ENCODE peak calls at places on chromosomes 13 and 19, in nine cellular contexts. One of them, this sample, is unnamed. For H3K9me3, the result is how much of the 10 kb centered on the place peaks cover.

GRCh38 chr13:89375839-89376238 is 1704.7 kb downstream of the SLITRK5 start:
- DNase-seq in psoas muscle: no peak
- DNase-seq in CD4-positive, alpha-beta T cell: no peak
- DNase-seq in esophagus squamous epithelium: no peak
- DNase-seq in endodermal cell: no peak
- DNase-seq in prostate gland: no peak
- DNase-seq in CD4-positive, CD25-positive, alpha-beta regulatory T cell: no peak
- DNase-seq in body of pancreas: no peak
- DNase-seq in cardiac muscle cell: no peak
- DNase-seq in this sample: no peak

GRCh38 chr13:39484506-39485313 is 118.3 kb downstream of the LHFPL6 start:
- DNase-seq in psoas muscle: no peak
- DNase-seq in CD4-positive, alpha-beta T cell: no peak
- DNase-seq in esophagus squamous epithelium: no peak
- DNase-seq in endodermal cell: no peak
- DNase-seq in prostate gland: no peak
- DNase-seq in CD4-positive, CD25-positive, alpha-beta regulatory T cell: no peak
- DNase-seq in body of pancreas: no peak
- DNase-seq in cardiac muscle cell: no peak
- DNase-seq in this sample: no peak

GRCh38 chr13:41008349-41008980 is 10.7 kb downstream of the ELF1 start:
- DNase-seq in psoas muscle: no peak
- DNase-seq in CD4-positive, alpha-beta T cell: no peak
- DNase-seq in esophagus squamous epithelium: no peak
- DNase-seq in endodermal cell: no peak
- DNase-seq in prostate gland: no peak
- DNase-seq in CD4-positive, CD25-positive, alpha-beta regulatory T cell: peak
- DNase-seq in body of pancreas: no peak
- DNase-seq in cardiac muscle cell: no peak
- DNase-seq in this sample: no peak

GRCh38 chr19:12994701-12995595 is at the start of gene NFIX:
- DNase-seq in psoas muscle: peak
- DNase-seq in CD4-positive, alpha-beta T cell: peak
- DNase-seq in esophagus squamous epithelium: no peak
- DNase-seq in endodermal cell: peak
- DNase-seq in prostate gland: no peak
- DNase-seq in CD4-positive, CD25-positive, alpha-beta regulatory T cell: peak
- DNase-seq in body of pancreas: peak
- DNase-seq in cardiac muscle cell: peak
- DNase-seq in this sample: peak

GRCh38 chr13:76856141-76856571 is 30.0 kb downstream of the KCTD12 start:
- DNase-seq in psoas muscle: no peak
- DNase-seq in CD4-positive, alpha-beta T cell: no peak
- DNase-seq in esophagus squamous epithelium: no peak
- DNase-seq in endodermal cell: no peak
- DNase-seq in prostate gland: no peak
- DNase-seq in CD4-positive, CD25-positive, alpha-beta regulatory T cell: peak
- DNase-seq in body of pancreas: no peak
- DNase-seq in cardiac muscle cell: no peak
- DNase-seq in this sample: no peak

GRCh38 chr13:52999093-52999696 is 29.4 kb upstream of the OLFM4 start:
- DNase-seq in psoas muscle: no peak
- DNase-seq in CD4-positive, alpha-beta T cell: no peak
- DNase-seq in esophagus squamous epithelium: no peak
- DNase-seq in endodermal cell: no peak
- DNase-seq in prostate gland: no peak
- DNase-seq in CD4-positive, CD25-positive, alpha-beta regulatory T cell: no peak
- DNase-seq in body of pancreas: no peak
- DNase-seq in cardiac muscle cell: no peak
- DNase-seq in this sample: no peak

GRCh38 chr13:48505597-48506091 is 27.2 kb downstream of the RCBTB2 start:
- DNase-seq in psoas muscle: no peak
- DNase-seq in CD4-positive, alpha-beta T cell: no peak
- DNase-seq in esophagus squamous epithelium: no peak
- DNase-seq in endodermal cell: no peak
- DNase-seq in prostate gland: peak
- DNase-seq in CD4-positive, CD25-positive, alpha-beta regulatory T cell: peak
- DNase-seq in body of pancreas: no peak
- DNase-seq in cardiac muscle cell: no peak
- DNase-seq in this sample: no peak

GRCh38 chr19:50214699-50215543 is 11.5 kb downstream of the MYH14 start:
- DNase-seq in psoas muscle: no peak
- DNase-seq in CD4-positive, alpha-beta T cell: no peak
- DNase-seq in esophagus squamous epithelium: no peak
- DNase-seq in endodermal cell: no peak
- DNase-seq in prostate gland: peak
- DNase-seq in CD4-positive, CD25-positive, alpha-beta regulatory T cell: no peak
- DNase-seq in body of pancreas: peak
- DNase-seq in cardiac muscle cell: no peak
- DNase-seq in this sample: no peak

GRCh38 chr13:30216111-30216510 is 91.2 kb downstream of the KATNAL1 start:
- DNase-seq in psoas muscle: no peak
- DNase-seq in CD4-positive, alpha-beta T cell: no peak
- DNase-seq in esophagus squamous epithelium: no peak
- DNase-seq in endodermal cell: peak
- DNase-seq in prostate gland: no peak
- DNase-seq in CD4-positive, CD25-positive, alpha-beta regulatory T cell: no peak
- DNase-seq in body of pancreas: no peak
- DNase-seq in cardiac muscle cell: no peak
- DNase-seq in this sample: no peak

GRCh38 chr13:27793377-27794074 is 1.2 kb downstream of the GSX1 start:
- DNase-seq in psoas muscle: no peak
- DNase-seq in CD4-positive, alpha-beta T cell: no peak
- DNase-seq in esophagus squamous epithelium: no peak
- DNase-seq in endodermal cell: peak
- DNase-seq in prostate gland: no peak
- DNase-seq in CD4-positive, CD25-positive, alpha-beta regulatory T cell: peak
- DNase-seq in body of pancreas: no peak
- DNase-seq in cardiac muscle cell: no peak
- DNase-seq in this sample: no peak

GRCh38 chr19:12828494-12828893 is 5.9 kb downstream of the RTBDN start:
- DNase-seq in psoas muscle: no peak
- DNase-seq in CD4-positive, alpha-beta T cell: no peak
- DNase-seq in esophagus squamous epithelium: no peak
- DNase-seq in endodermal cell: peak
- DNase-seq in prostate gland: no peak
- DNase-seq in CD4-positive, CD25-positive, alpha-beta regulatory T cell: peak
- DNase-seq in body of pancreas: no peak
- DNase-seq in cardiac muscle cell: peak
- DNase-seq in this sample: no peak

GRCh38 chr13:25067054-25067453 is 28.9 kb upstream of the PABPC3 start:
- DNase-seq in psoas muscle: no peak
- DNase-seq in CD4-positive, alpha-beta T cell: no peak
- DNase-seq in esophagus squamous epithelium: no peak
- DNase-seq in endodermal cell: no peak
- DNase-seq in prostate gland: no peak
- DNase-seq in CD4-positive, CD25-positive, alpha-beta regulatory T cell: no peak
- DNase-seq in body of pancreas: no peak
- DNase-seq in cardiac muscle cell: no peak
- DNase-seq in this sample: no peak

GRCh38 chr13:41919741-41920487 is 41.0 kb downstream of the VWA8 start:
- DNase-seq in psoas muscle: no peak
- DNase-seq in CD4-positive, alpha-beta T cell: no peak
- DNase-seq in esophagus squamous epithelium: no peak
- DNase-seq in endodermal cell: no peak
- DNase-seq in prostate gland: no peak
- DNase-seq in CD4-positive, CD25-positive, alpha-beta regulatory T cell: no peak
- DNase-seq in body of pancreas: no peak
- DNase-seq in cardiac muscle cell: no peak
- DNase-seq in this sample: no peak

DNA sequence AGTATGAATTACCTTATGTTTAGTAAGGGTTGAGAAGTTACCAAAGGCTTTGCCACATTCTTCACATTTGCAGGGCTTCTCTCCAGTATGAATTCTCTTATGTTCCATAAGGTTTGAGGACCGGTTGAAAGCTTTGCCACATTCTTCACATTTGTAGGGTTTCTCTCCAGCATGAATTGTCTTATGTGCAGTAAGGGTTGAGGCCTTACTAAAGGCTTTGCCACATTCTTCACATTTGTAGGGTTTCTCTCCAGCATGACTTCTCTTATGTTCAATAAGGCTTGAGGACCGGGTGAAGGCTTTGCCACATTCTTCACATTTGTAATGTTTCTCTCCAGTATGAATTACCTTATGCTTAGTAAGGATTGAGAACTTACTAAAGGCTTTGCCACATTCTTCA is 26.7 kb downstream of the ZNF728 start:
- DNase-seq in psoas muscle: no peak
- DNase-seq in CD4-positive, alpha-beta T cell: no peak
- DNase-seq in esophagus squamous epithelium: no peak
- DNase-seq in endodermal cell: no peak
- DNase-seq in prostate gland: no peak
- DNase-seq in CD4-positive, CD25-positive, alpha-beta regulatory T cell: no peak
- DNase-seq in body of pancreas: no peak
- DNase-seq in cardiac muscle cell: no peak
- DNase-seq in this sample: no peak
- H3K9me3 ChIP-seq in psoas muscle: half or more
- H3K9me3 ChIP-seq in CD4-positive, alpha-beta T cell: half or more
- H3K9me3 ChIP-seq in esophagus squamous epithelium: half or more
- H3K9me3 ChIP-seq in endodermal cell: half or more
- H3K9me3 ChIP-seq in prostate gland: under half
- H3K9me3 ChIP-seq in CD4-positive, CD25-positive, alpha-beta regulatory T cell: under half
- H3K9me3 ChIP-seq in body of pancreas: under half
- H3K9me3 ChIP-seq in cardiac muscle cell: under half
- H3K9me3 ChIP-seq in this sample: under half

GRCh38 chr19:57002195-57002601 is 117.6 kb upstream of the USP29 start:
- DNase-seq in psoas muscle: no peak
- DNase-seq in CD4-positive, alpha-beta T cell: no peak
- DNase-seq in esophagus squamous epithelium: no peak
- DNase-seq in endodermal cell: no peak
- DNase-seq in prostate gland: no peak
- DNase-seq in CD4-positive, CD25-positive, alpha-beta regulatory T cell: no peak
- DNase-seq in body of pancreas: no peak
- DNase-seq in cardiac muscle cell: no peak
- DNase-seq in this sample: no peak
- H3K9me3 ChIP-seq in psoas muscle: under half
- H3K9me3 ChIP-seq in CD4-positive, alpha-beta T cell: under half
- H3K9me3 ChIP-seq in esophagus squamous epithelium: half or more
- H3K9me3 ChIP-seq in endodermal cell: half or more
- H3K9me3 ChIP-seq in prostate gland: under half
- H3K9me3 ChIP-seq in CD4-positive, CD25-positive, alpha-beta regulatory T cell: under half
- H3K9me3 ChIP-seq in body of pancreas: under half
- H3K9me3 ChIP-seq in cardiac muscle cell: under half
- H3K9me3 ChIP-seq in this sample: under half

DNA sequence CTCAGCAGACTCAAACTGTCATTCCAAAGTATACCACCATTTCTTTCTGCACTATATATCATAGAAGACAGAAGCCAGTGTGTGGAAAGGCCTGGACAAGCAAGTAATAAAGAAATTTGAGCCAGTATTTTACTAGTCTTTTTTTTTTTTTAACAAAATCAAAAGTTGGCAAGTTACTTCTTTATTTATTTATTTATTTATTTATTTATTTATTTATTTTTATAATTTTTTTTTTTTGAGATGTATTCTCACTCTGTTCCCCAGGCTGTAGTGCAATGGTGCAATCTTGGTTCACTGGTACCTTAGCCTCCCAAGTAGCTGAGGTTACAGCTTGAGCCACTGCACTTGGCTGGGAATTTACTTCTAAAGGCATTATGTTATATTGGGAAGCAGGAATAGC is 25.3 kb downstream of the ZNF493 start:
- DNase-seq in psoas muscle: no peak
- DNase-seq in CD4-positive, alpha-beta T cell: no peak
- DNase-seq in esophagus squamous epithelium: no peak
- DNase-seq in endodermal cell: no peak
- DNase-seq in prostate gland: no peak
- DNase-seq in CD4-positive, CD25-positive, alpha-beta regulatory T cell: no peak
- DNase-seq in body of pancreas: no peak
- DNase-seq in cardiac muscle cell: no peak
- DNase-seq in this sample: no peak
- H3K9me3 ChIP-seq in psoas muscle: half or more
- H3K9me3 ChIP-seq in CD4-positive, alpha-beta T cell: half or more
- H3K9me3 ChIP-seq in esophagus squamous epithelium: half or more
- H3K9me3 ChIP-seq in endodermal cell: half or more
- H3K9me3 ChIP-seq in prostate gland: under half
- H3K9me3 ChIP-seq in CD4-positive, CD25-positive, alpha-beta regulatory T cell: half or more
- H3K9me3 ChIP-seq in body of pancreas: under half
- H3K9me3 ChIP-seq in cardiac muscle cell: under half
- H3K9me3 ChIP-seq in this sample: half or more

GRCh38 chr13:110110783-110111182 is 196.2 kb downstream of the COL4A1 start:
- DNase-seq in psoas muscle: no peak
- DNase-seq in CD4-positive, alpha-beta T cell: no peak
- DNase-seq in esophagus squamous epithelium: no peak
- DNase-seq in endodermal cell: no peak
- DNase-seq in prostate gland: no peak
- DNase-seq in CD4-positive, CD25-positive, alpha-beta regulatory T cell: no peak
- DNase-seq in body of pancreas: no peak
- DNase-seq in cardiac muscle cell: no peak
- DNase-seq in this sample: no peak

GRCh38 chr13:110107568-110108347 is 199.2 kb downstream of the COL4A1 start:
- DNase-seq in psoas muscle: no peak
- DNase-seq in CD4-positive, alpha-beta T cell: no peak
- DNase-seq in esophagus squamous epithelium: no peak
- DNase-seq in endodermal cell: peak
- DNase-seq in prostate gland: no peak
- DNase-seq in CD4-positive, CD25-positive, alpha-beta regulatory T cell: no peak
- DNase-seq in body of pancreas: no peak
- DNase-seq in cardiac muscle cell: no peak
- DNase-seq in this sample: no peak

GRCh38 chr13:110108348-110109139 is 198.4 kb downstream of the COL4A1 start:
- DNase-seq in psoas muscle: peak
- DNase-seq in CD4-positive, alpha-beta T cell: no peak
- DNase-seq in esophagus squamous epithelium: no peak
- DNase-seq in endodermal cell: peak
- DNase-seq in prostate gland: peak
- DNase-seq in CD4-positive, CD25-positive, alpha-beta regulatory T cell: no peak
- DNase-seq in body of pancreas: peak
- DNase-seq in cardiac muscle cell: peak
- DNase-seq in this sample: peak

GRCh38 chr13:110109140-110109783 is 197.7 kb downstream of the COL4A1 start:
- DNase-seq in psoas muscle: no peak
- DNase-seq in CD4-positive, alpha-beta T cell: no peak
- DNase-seq in esophagus squamous epithelium: no peak
- DNase-seq in endodermal cell: no peak
- DNase-seq in prostate gland: no peak
- DNase-seq in CD4-positive, CD25-positive, alpha-beta regulatory T cell: no peak
- DNase-seq in body of pancreas: no peak
- DNase-seq in cardiac muscle cell: no peak
- DNase-seq in this sample: no peak

GRCh38 chr13:110109910-110110309 is 197.0 kb downstream of the COL4A1 start:
- DNase-seq in psoas muscle: peak
- DNase-seq in CD4-positive, alpha-beta T cell: no peak
- DNase-seq in esophagus squamous epithelium: no peak
- DNase-seq in endodermal cell: peak
- DNase-seq in prostate gland: no peak
- DNase-seq in CD4-positive, CD25-positive, alpha-beta regulatory T cell: no peak
- DNase-seq in body of pancreas: no peak
- DNase-seq in cardiac muscle cell: peak
- DNase-seq in this sample: no peak
- H3K9me3 ChIP-seq in psoas muscle: under half
- H3K9me3 ChIP-seq in CD4-positive, alpha-beta T cell: under half
- H3K9me3 ChIP-seq in esophagus squamous epithelium: under half
- H3K9me3 ChIP-seq in endodermal cell: under half
- H3K9me3 ChIP-seq in prostate gland: under half
- H3K9me3 ChIP-seq in CD4-positive, CD25-positive, alpha-beta regulatory T cell: under half
- H3K9me3 ChIP-seq in body of pancreas: under half
- H3K9me3 ChIP-seq in cardiac muscle cell: under half
- H3K9me3 ChIP-seq in this sample: under half